ENCODE peak calls at places on chromosomes 7 and 10, in seven cellular contexts. E, W, N, C, V, A and R are unnamed samples.

GRCh38 chr7:25951414-25952276 is 200.4 kb upstream of the NFE2L3 start:
- DNase-seq in E (no peak), W (no peak), N (no peak), C (peak), V (no peak), A (no peak), R (no peak)

GRCh38 chr7:35624299-35625186 is 70.4 kb downstream of the HERPUD2 start:
- DNase-seq in E (no peak), W (peak), N (peak), C (peak), V (no peak), A (peak), R (peak)

GRCh38 chr10:21481407-21481806 is 44.1 kb downstream of the SKIDA1 start:
- DNase-seq in E (no peak), W (no peak), N (no peak), C (no peak), V (no peak), A (no peak), R (no peak)

GRCh38 chr10:126387041-126387908 is 1.0 kb downstream of the ADAM12 start:
- DNase-seq in E (peak), W (peak), N (peak), C (peak), V (peak), A (peak), R (peak)

GRCh38 chr10:103564799-103565365 is 71.4 kb downstream of the NEURL1 start:
- DNase-seq in E (no peak), W (peak), N (no peak), C (no peak), V (no peak), A (peak), R (peak)

GRCh38 chr7:40597517-40597916 is 462.7 kb downstream of the SUGCT start:
- DNase-seq in E (no peak), W (no peak), N (no peak), C (no peak), V (no peak), A (no peak), R (no peak)

GRCh38 chr10:71752391-71753090 is 20.8 kb downstream of the VSIR start:
- DNase-seq in E (no peak), W (no peak), N (no peak), C (no peak), V (no peak), A (no peak), R (no peak)

GRCh38 chr7:141012044-141012685 is 2.6 kb downstream of the MRPS33 start:
- DNase-seq in E (peak), W (peak), N (peak), C (peak), V (peak), A (peak), R (peak)

GRCh38 chr10:93597075-93597599 is 3.9 kb downstream of the RBP4 start:
- DNase-seq in E (no peak), W (no peak), N (no peak), C (no peak), V (no peak), A (no peak), R (no peak)

GRCh38 chr10:129694633-129695356 is 227.8 kb downstream of the MGMT start:
- DNase-seq in E (peak), W (no peak), N (peak), C (no peak), V (no peak), A (no peak), R (no peak)

GRCh38 chr7:28230273-28230672 is 49.7 kb upstream of the JAZF1 start:
- DNase-seq in E (no peak), W (no peak), N (no peak), C (no peak), V (no peak), A (no peak), R (no peak)

GRCh38 chr7:19834566-19834965 is 61.1 kb upstream of the TMEM196 start:
- DNase-seq in E (no peak), W (no peak), N (no peak), C (no peak), V (no peak), A (peak), R (no peak)

GRCh38 chr10:23326541-23327307 is 17.9 kb downstream of the C10orf67 start:
- DNase-seq in E (no peak), W (no peak), N (no peak), C (no peak), V (no peak), A (no peak), R (no peak)

GRCh38 chr10:28708921-28709461 is 31.7 kb downstream of the BAMBI start:
- DNase-seq in E (no peak), W (no peak), N (no peak), C (no peak), V (no peak), A (no peak), R (peak)

GRCh38 chr7:156307193-156307592 is 333.4 kb upstream of the RNF32 start:
- DNase-seq in E (no peak), W (no peak), N (no peak), C (no peak), V (no peak), A (no peak), R (no peak)

GRCh38 chr7:74289660-74290589 is 718 bp downstream of the CLIP2 start:
- DNase-seq in E (peak), W (no peak), N (peak), C (no peak), V (no peak), A (peak), R (peak)

GRCh38 chr10:15124908-15125307 is 27.8 kb downstream of the RPP38 start:
- DNase-seq in E (no peak), W (no peak), N (no peak), C (no peak), V (no peak), A (no peak), R (no peak)

GRCh38 chr7:155560982-155561686 is 14.8 kb upstream of the CNPY1 start:
- DNase-seq in E (peak), W (no peak), N (peak), C (no peak), V (no peak), A (no peak), R (no peak)

GRCh38 chr7:16409777-16410176 is 11.6 kb downstream of the CRPPA start:
- DNase-seq in E (no peak), W (no peak), N (no peak), C (no peak), V (no peak), A (no peak), R (no peak)

GRCh38 chr10:67386260-67386659 is 309.7 kb downstream of the CTNNA3 start:
- DNase-seq in E (no peak), W (no peak), N (no peak), C (no peak), V (no peak), A (no peak), R (no peak)
- H3K4me3 ChIP-seq in E (no peak), W (no peak), N (no peak), C (no peak), V (no peak), A (no peak), R (no peak)

GRCh38 chr7:137898839-137899681 is 52.3 kb upstream of the DGKI start:
- DNase-seq in E (peak), W (peak), N (peak), C (peak), V (no peak), A (peak), R (peak)

GRCh38 chr7:137891016-137891655 is 44.4 kb upstream of the DGKI start:
- DNase-seq in E (no peak), W (no peak), N (no peak), C (no peak), V (no peak), A (no peak), R (no peak)

GRCh38 chr7:137900137-137900536 is 53.4 kb upstream of the DGKI start:
- DNase-seq in E (no peak), W (no peak), N (no peak), C (no peak), V (no peak), A (no peak), R (no peak)

GRCh38 chr7:137893143-137893742 is 46.5 kb upstream of the DGKI start:
- DNase-seq in E (no peak), W (no peak), N (no peak), C (no peak), V (no peak), A (no peak), R (no peak)

DNA sequence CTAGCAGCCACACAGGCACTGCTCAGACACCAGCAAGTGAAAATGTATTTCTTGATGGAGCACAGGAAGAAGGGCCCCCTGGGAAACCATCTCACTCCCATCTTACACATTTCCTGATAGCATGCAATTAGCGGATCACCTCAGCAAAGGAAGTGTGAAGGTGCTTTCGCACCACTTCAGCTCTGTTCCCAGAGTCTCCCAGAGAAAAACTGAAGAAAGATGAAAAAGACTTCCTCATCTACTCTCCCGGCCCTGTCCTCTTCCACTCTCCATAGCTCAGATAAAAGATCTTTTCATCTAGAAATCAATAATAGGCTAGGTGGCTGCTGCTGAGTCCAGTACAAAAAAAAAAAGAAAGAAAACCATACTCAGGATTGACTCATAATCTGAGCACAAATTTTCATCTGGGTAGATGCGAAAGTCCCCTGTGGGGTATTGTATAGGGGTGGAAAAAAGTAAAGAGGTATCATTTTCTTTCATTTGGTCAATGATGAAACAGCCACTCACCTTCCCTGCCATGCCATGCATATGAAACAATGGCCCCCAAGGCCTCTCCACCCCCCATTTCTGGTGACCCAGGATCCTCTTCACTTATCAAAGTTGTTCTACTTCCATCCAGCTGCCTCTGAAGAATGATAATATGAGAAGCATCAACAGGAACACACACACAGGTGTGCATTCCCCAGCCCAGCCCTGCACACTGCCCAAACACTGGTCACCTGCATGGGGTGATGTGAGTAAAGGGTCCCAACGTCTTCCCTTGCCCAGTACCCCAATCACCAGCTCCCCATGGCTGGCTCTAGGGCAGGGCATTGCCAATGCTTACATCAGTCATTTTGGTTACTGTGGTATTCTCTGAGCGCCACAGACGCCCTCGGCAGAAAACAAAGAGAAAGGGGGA is 48.8 kb upstream of the DGKI start:
- DNase-seq in E (no peak), W (no peak), N (no peak), C (no peak), V (no peak), A (no peak), R (no peak)
- H3K4me3 ChIP-seq in E (no peak), W (no peak), N (no peak), C (no peak), V (no peak), A (no peak), R (no peak)

DNA sequence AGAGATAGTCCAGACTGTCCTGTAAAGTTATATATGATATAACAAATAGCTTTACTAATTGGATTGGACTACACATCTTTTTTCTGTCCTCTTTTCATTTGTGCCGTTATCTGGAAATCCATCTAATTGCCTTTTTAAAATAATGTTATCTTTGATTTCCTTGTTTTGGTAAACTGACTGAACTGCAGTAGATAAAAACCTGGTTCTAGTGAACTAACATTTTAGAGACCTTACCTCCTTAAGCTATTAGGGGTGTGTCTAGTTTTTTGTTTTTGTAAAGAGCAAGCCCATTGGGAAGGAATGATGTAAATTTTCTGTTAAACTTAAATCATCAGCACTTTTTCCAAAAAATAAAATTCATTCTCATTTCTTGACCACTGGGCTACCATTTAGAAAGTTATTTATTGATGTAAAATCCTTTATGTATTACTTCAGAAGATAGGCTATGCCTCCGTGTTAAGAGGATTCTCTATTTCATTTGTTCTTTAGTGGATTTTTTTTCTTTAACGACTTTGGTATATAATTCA is 1.2 kb upstream of the PBLD start:
- DNase-seq in E (no peak), W (no peak), N (no peak), C (no peak), V (no peak), A (no peak), R (no peak)
- H3K4me3 ChIP-seq in E (peak), W (peak), N (peak), C (no peak), V (peak), A (peak), R (peak)

DNA sequence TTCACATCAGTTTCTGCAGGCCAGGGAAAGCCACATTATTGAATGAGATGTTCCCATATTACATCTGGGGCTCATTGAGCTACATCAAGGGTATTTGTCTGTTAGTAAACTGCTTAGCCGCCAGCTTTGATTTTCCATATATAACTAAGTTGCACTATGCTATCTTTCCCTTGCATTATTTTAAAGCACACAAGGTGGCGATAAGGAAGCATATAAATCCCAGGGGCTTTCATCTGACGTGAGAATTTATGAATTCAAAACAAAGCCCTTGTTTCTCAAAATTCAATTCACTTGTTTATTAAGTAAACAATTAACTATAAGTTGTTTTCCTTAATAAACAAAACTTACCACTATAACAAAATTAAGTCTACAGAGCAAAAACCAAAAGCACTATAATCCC is 334.1 kb upstream of the TPK1 start:
- DNase-seq in E (no peak), W (no peak), N (no peak), C (no peak), V (no peak), A (peak), R (no peak)
- H3K4me3 ChIP-seq in E (no peak), W (no peak), N (no peak), C (no peak), V (no peak), A (no peak), R (no peak)

DNA sequence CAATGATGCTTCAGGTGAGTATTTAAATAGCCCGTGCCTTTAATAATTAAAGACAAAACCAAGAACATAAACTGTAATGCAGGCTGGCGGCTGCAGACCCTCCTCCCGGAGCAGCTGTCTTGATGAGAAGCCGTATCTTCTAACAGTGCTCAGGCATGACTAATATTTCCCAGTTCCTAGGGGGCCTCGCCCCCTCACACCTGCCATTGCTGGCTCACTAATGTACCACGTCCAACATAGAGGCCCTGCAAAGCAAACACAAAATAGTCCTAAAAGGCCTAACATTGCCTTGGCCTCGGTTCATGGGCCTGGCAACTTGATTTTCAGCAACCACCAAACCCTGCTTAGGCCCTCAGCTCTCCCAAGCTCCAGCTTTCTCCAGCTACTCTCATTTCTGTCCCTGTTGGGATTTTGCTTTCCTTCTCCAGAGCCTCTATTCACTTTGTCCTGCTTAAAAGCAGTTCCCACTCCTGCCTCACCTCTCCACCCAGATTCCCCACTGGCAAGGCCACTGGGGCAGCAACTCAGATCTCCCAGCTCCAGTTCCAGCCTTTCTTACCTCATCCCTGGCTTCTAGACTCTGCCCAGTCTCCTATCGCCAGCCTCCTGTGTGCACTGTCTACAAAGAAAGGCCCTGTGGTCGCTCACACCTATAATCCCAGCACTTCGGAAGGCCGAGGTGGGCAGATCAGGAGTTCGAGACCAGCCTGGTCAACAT is 16.2 kb downstream of the SORBS1 start:
- DNase-seq in E (no peak), W (no peak), N (no peak), C (no peak), V (no peak), A (no peak), R (no peak)
- H3K4me3 ChIP-seq in E (no peak), W (no peak), N (no peak), C (no peak), V (no peak), A (no peak), R (no peak)

DNA sequence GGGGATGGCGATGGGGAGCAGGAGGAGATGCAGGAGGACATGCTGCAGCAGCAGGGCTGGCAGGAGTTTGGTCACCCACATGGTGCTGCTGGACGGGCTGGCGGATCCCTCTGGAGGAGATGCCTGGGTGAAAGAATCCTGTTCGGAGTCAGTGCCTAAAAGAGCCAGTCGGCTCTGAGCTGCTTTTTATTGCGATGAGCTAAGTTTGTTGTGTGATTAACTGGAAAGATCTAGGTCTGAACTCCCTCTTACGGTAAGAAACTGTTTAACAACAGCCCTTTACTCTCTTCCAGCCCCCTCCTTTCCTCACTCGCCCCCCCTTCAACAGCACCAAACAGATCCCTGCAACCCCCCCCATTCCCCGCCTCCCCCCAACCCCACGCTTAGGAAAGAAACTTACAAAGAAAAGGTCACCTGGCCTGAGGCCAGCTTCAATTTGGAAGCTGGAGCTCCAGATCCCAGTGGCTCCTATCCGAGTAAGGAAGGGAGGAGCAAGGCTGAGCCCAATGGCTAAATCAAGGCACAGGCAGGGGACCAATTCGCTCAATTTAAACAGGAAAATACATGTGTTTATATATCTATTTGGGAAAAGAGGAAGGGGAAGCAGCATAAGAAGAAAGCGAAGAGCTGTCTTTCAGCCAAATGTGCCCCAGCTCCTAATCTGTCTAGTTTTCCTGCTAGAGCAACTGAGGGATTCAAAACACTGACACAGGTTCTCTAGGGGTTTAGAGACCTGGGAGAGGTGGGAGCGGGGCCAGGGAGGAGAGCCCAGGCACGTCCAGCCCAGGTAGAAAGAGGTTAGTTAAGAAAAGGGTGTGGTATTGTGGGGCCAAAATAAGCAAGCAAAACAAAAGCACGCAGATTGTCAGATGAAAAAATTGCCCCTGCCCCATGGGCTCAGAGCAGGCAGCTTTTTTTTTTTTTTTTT is at the start of gene HGF:
- DNase-seq in E (peak), W (peak), N (peak), C (no peak), V (peak), A (peak), R (no peak)
- H3K4me3 ChIP-seq in E (peak), W (peak), N (peak), C (no peak), V (peak), A (peak), R (no peak)

DNA sequence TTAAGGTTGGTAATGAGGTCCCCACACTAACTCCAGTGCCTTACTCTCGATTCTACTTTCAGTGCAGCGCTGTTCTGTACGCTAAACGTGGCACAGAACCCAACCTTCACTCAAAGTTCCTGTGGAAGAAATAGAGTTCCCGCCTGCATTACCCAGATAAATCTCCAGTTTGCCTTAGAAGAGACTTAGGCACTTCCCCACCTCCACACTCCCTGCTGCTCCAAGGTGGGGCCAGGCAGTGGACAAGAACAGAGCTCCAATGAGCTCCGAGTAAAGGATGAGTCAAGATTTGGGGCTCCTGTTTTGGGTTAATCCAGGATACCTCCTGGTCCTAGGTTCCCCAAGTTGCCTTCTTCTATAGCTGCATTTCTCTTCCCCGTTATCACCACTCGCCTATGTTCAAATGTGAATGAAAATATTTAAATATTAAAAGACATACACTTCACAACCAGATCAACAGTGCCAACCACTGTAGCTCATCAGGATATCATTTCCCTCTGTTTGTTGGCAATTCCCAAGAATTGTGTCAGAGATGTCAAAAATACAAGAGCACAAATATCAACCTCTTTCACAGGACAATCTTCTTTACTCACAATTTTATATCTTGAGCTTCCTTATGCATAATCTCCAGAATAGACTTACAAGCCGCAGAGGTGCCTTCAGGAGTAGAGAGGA is 48.0 kb downstream of the MALSU1 start:
- DNase-seq in E (no peak), W (no peak), N (no peak), C (no peak), V (no peak), A (peak), R (no peak)
- H3K4me3 ChIP-seq in E (no peak), W (no peak), N (no peak), C (no peak), V (no peak), A (peak), R (no peak)

GRCh38 chr10:84921701-84922100 is 593.3 kb downstream of the CCSER2 start:
- DNase-seq in E (no peak), W (no peak), N (no peak), C (no peak), V (no peak), A (no peak), R (no peak)
- H3K4me3 ChIP-seq in E (no peak), W (no peak), N (no peak), C (no peak), V (no peak), A (no peak), R (no peak)

GRCh38 chr10:86535057-86535882 is 13.7 kb upstream of the WAPL start:
- DNase-seq in E (peak), W (no peak), N (peak), C (no peak), V (no peak), A (peak), R (no peak)
- H3K4me3 ChIP-seq in E (peak), W (no peak), N (peak), C (peak), V (peak), A (peak), R (no peak)

GRCh38 chr10:74586088-74586585 is 240.3 kb upstream of the KAT6B start:
- DNase-seq in E (no peak), W (peak), N (no peak), C (no peak), V (no peak), A (peak), R (no peak)
- H3K4me3 ChIP-seq in E (no peak), W (peak), N (no peak), C (no peak), V (no peak), A (no peak), R (no peak)